ENCODE peak calls at places on chromosomes 5 and 9, in five cellular contexts. One of them, this sample, is unnamed.

GRCh38 chr5:139752506-139753350 is 42.9 kb upstream of the PSD2 start:
- DNase-seq in HCEC 1CT: no peak
- DNase-seq in heart right ventricle: no peak
- DNase-seq in RPMI7951: no peak
- DNase-seq in stimulated activated CD8-positive, alpha-beta memory T cell treated with anti-CD3 and anti-CD28 coated beads, Interleukin-7, amount 100 ng/mL, for 48 hours: no peak
- DNase-seq in this sample: no peak

GRCh38 chr9:35731415-35732184 is 395 bp downstream of the TLN1 start:
- DNase-seq in HCEC 1CT: no peak
- DNase-seq in heart right ventricle: no peak
- DNase-seq in RPMI7951: no peak
- DNase-seq in stimulated activated CD8-positive, alpha-beta memory T cell treated with anti-CD3 and anti-CD28 coated beads, Interleukin-7, amount 100 ng/mL, for 48 hours: no peak
- DNase-seq in this sample: no peak

GRCh38 chr5:72921103-72921502 is 34.7 kb upstream of the FCHO2 start:
- DNase-seq in HCEC 1CT: no peak
- DNase-seq in heart right ventricle: no peak
- DNase-seq in RPMI7951: no peak
- DNase-seq in stimulated activated CD8-positive, alpha-beta memory T cell treated with anti-CD3 and anti-CD28 coated beads, Interleukin-7, amount 100 ng/mL, for 48 hours: no peak
- DNase-seq in this sample: no peak

GRCh38 chr9:110802416-110803035 is 133.9 kb downstream of the MUSK start:
- DNase-seq in HCEC 1CT: peak
- DNase-seq in heart right ventricle: no peak
- DNase-seq in RPMI7951: peak
- DNase-seq in stimulated activated CD8-positive, alpha-beta memory T cell treated with anti-CD3 and anti-CD28 coated beads, Interleukin-7, amount 100 ng/mL, for 48 hours: no peak
- DNase-seq in this sample: no peak

GRCh38 chr5:22070151-22070550 is 783.0 kb downstream of the CDH12 start:
- DNase-seq in HCEC 1CT: no peak
- DNase-seq in heart right ventricle: no peak
- DNase-seq in RPMI7951: no peak
- DNase-seq in stimulated activated CD8-positive, alpha-beta memory T cell treated with anti-CD3 and anti-CD28 coated beads, Interleukin-7, amount 100 ng/mL, for 48 hours: no peak
- DNase-seq in this sample: no peak

GRCh38 chr5:138029944-138030343 is 2.9 kb downstream of the FAM13B start:
- DNase-seq in HCEC 1CT: no peak
- DNase-seq in heart right ventricle: no peak
- DNase-seq in RPMI7951: no peak
- DNase-seq in stimulated activated CD8-positive, alpha-beta memory T cell treated with anti-CD3 and anti-CD28 coated beads, Interleukin-7, amount 100 ng/mL, for 48 hours: no peak
- DNase-seq in this sample: no peak

GRCh38 chr5:1511651-1512540 is 11.9 kb downstream of the LPCAT1 start:
- DNase-seq in HCEC 1CT: peak
- DNase-seq in heart right ventricle: peak
- DNase-seq in RPMI7951: peak
- DNase-seq in stimulated activated CD8-positive, alpha-beta memory T cell treated with anti-CD3 and anti-CD28 coated beads, Interleukin-7, amount 100 ng/mL, for 48 hours: no peak
- DNase-seq in this sample: peak

GRCh38 chr9:92141144-92142129 is 26.2 kb upstream of the SPTLC1 start:
- DNase-seq in HCEC 1CT: no peak
- DNase-seq in heart right ventricle: peak
- DNase-seq in RPMI7951: peak
- DNase-seq in stimulated activated CD8-positive, alpha-beta memory T cell treated with anti-CD3 and anti-CD28 coated beads, Interleukin-7, amount 100 ng/mL, for 48 hours: no peak
- DNase-seq in this sample: peak

GRCh38 chr5:125409101-125409495 is 662.7 kb upstream of the ZNF608 start:
- DNase-seq in HCEC 1CT: peak
- DNase-seq in heart right ventricle: no peak
- DNase-seq in RPMI7951: no peak
- DNase-seq in stimulated activated CD8-positive, alpha-beta memory T cell treated with anti-CD3 and anti-CD28 coated beads, Interleukin-7, amount 100 ng/mL, for 48 hours: no peak
- DNase-seq in this sample: no peak

GRCh38 chr5:66004216-66004615 is 77.8 kb downstream of the ERBIN start:
- DNase-seq in HCEC 1CT: no peak
- DNase-seq in heart right ventricle: no peak
- DNase-seq in RPMI7951: no peak
- DNase-seq in stimulated activated CD8-positive, alpha-beta memory T cell treated with anti-CD3 and anti-CD28 coated beads, Interleukin-7, amount 100 ng/mL, for 48 hours: no peak
- DNase-seq in this sample: no peak

GRCh38 chr9:123735376-123735775 is 194.6 kb downstream of the DENND1A start:
- DNase-seq in HCEC 1CT: no peak
- DNase-seq in heart right ventricle: no peak
- DNase-seq in RPMI7951: no peak
- DNase-seq in stimulated activated CD8-positive, alpha-beta memory T cell treated with anti-CD3 and anti-CD28 coated beads, Interleukin-7, amount 100 ng/mL, for 48 hours: no peak
- DNase-seq in this sample: no peak

GRCh38 chr5:35016179-35017056 is 31.3 kb downstream of the AGXT2 start:
- DNase-seq in HCEC 1CT: no peak
- DNase-seq in heart right ventricle: no peak
- DNase-seq in RPMI7951: no peak
- DNase-seq in stimulated activated CD8-positive, alpha-beta memory T cell treated with anti-CD3 and anti-CD28 coated beads, Interleukin-7, amount 100 ng/mL, for 48 hours: no peak
- DNase-seq in this sample: no peak

GRCh38 chr9:111412280-111412679 is 71.9 kb downstream of the ECPAS start:
- DNase-seq in HCEC 1CT: no peak
- DNase-seq in heart right ventricle: no peak
- DNase-seq in RPMI7951: no peak
- DNase-seq in stimulated activated CD8-positive, alpha-beta memory T cell treated with anti-CD3 and anti-CD28 coated beads, Interleukin-7, amount 100 ng/mL, for 48 hours: no peak
- DNase-seq in this sample: no peak

GRCh38 chr9:85421641-85422040 is 320.1 kb downstream of the AGTPBP1 start:
- DNase-seq in HCEC 1CT: no peak
- DNase-seq in heart right ventricle: no peak
- DNase-seq in RPMI7951: no peak
- DNase-seq in stimulated activated CD8-positive, alpha-beta memory T cell treated with anti-CD3 and anti-CD28 coated beads, Interleukin-7, amount 100 ng/mL, for 48 hours: no peak
- DNase-seq in this sample: no peak

GRCh38 chr9:136092741-136093140 is 2.3 kb downstream of the NACC2 start:
- DNase-seq in HCEC 1CT: no peak
- DNase-seq in heart right ventricle: peak
- DNase-seq in RPMI7951: no peak
- DNase-seq in stimulated activated CD8-positive, alpha-beta memory T cell treated with anti-CD3 and anti-CD28 coated beads, Interleukin-7, amount 100 ng/mL, for 48 hours: no peak
- DNase-seq in this sample: no peak

GRCh38 chr9:118961857-118962256 is 407.4 kb downstream of the BRINP1 start:
- DNase-seq in HCEC 1CT: peak
- DNase-seq in heart right ventricle: no peak
- DNase-seq in RPMI7951: peak
- DNase-seq in stimulated activated CD8-positive, alpha-beta memory T cell treated with anti-CD3 and anti-CD28 coated beads, Interleukin-7, amount 100 ng/mL, for 48 hours: no peak
- DNase-seq in this sample: no peak

GRCh38 chr9:93577045-93577939 is 908 bp downstream of the PHF2 start:
- DNase-seq in HCEC 1CT: peak
- DNase-seq in heart right ventricle: peak
- DNase-seq in RPMI7951: no peak
- DNase-seq in stimulated activated CD8-positive, alpha-beta memory T cell treated with anti-CD3 and anti-CD28 coated beads, Interleukin-7, amount 100 ng/mL, for 48 hours: no peak
- DNase-seq in this sample: no peak

GRCh38 chr5:100520348-100520747 is 14.8 kb upstream of the FAM174A start:
- DNase-seq in HCEC 1CT: no peak
- DNase-seq in heart right ventricle: no peak
- DNase-seq in RPMI7951: no peak
- DNase-seq in stimulated activated CD8-positive, alpha-beta memory T cell treated with anti-CD3 and anti-CD28 coated beads, Interleukin-7, amount 100 ng/mL, for 48 hours: no peak
- DNase-seq in this sample: no peak

GRCh38 chr5:155189981-155190380 is 176.4 kb downstream of the KIF4B start:
- DNase-seq in HCEC 1CT: no peak
- DNase-seq in heart right ventricle: no peak
- DNase-seq in RPMI7951: no peak
- DNase-seq in stimulated activated CD8-positive, alpha-beta memory T cell treated with anti-CD3 and anti-CD28 coated beads, Interleukin-7, amount 100 ng/mL, for 48 hours: no peak
- DNase-seq in this sample: no peak

GRCh38 chr5:621341-621761 is 9.2 kb downstream of the CEP72 start:
- DNase-seq in HCEC 1CT: no peak
- DNase-seq in heart right ventricle: no peak
- DNase-seq in RPMI7951: no peak
- DNase-seq in stimulated activated CD8-positive, alpha-beta memory T cell treated with anti-CD3 and anti-CD28 coated beads, Interleukin-7, amount 100 ng/mL, for 48 hours: no peak
- DNase-seq in this sample: no peak

GRCh38 chr9:35712762-35713400 is 19.1 kb downstream of the TLN1 start:
- DNase-seq in HCEC 1CT: no peak
- DNase-seq in heart right ventricle: no peak
- DNase-seq in RPMI7951: no peak
- DNase-seq in stimulated activated CD8-positive, alpha-beta memory T cell treated with anti-CD3 and anti-CD28 coated beads, Interleukin-7, amount 100 ng/mL, for 48 hours: no peak
- DNase-seq in this sample: no peak

GRCh38 chr5:6623941-6624340 is 8.9 kb downstream of the NSUN2 start:
- DNase-seq in HCEC 1CT: no peak
- DNase-seq in heart right ventricle: no peak
- DNase-seq in RPMI7951: no peak
- DNase-seq in stimulated activated CD8-positive, alpha-beta memory T cell treated with anti-CD3 and anti-CD28 coated beads, Interleukin-7, amount 100 ng/mL, for 48 hours: no peak
- DNase-seq in this sample: no peak

GRCh38 chr5:16585028-16585667 is 31.6 kb downstream of the RETREG1 start:
- DNase-seq in HCEC 1CT: no peak
- DNase-seq in heart right ventricle: no peak
- DNase-seq in RPMI7951: no peak
- DNase-seq in stimulated activated CD8-positive, alpha-beta memory T cell treated with anti-CD3 and anti-CD28 coated beads, Interleukin-7, amount 100 ng/mL, for 48 hours: no peak
- DNase-seq in this sample: no peak

GRCh38 chr9:82621446-82621845 is 441.5 kb downstream of the RASEF start:
- DNase-seq in HCEC 1CT: no peak
- DNase-seq in heart right ventricle: no peak
- DNase-seq in RPMI7951: no peak
- DNase-seq in stimulated activated CD8-positive, alpha-beta memory T cell treated with anti-CD3 and anti-CD28 coated beads, Interleukin-7, amount 100 ng/mL, for 48 hours: no peak
- DNase-seq in this sample: no peak

GRCh38 chr9:84136119-84136868 is 155.7 kb downstream of the RMI1 start:
- DNase-seq in HCEC 1CT: peak
- DNase-seq in heart right ventricle: no peak
- DNase-seq in RPMI7951: peak
- DNase-seq in stimulated activated CD8-positive, alpha-beta memory T cell treated with anti-CD3 and anti-CD28 coated beads, Interleukin-7, amount 100 ng/mL, for 48 hours: no peak
- DNase-seq in this sample: no peak

GRCh38 chr5:154620406-154620805 is 134.8 kb upstream of the LARP1 start:
- DNase-seq in HCEC 1CT: no peak
- DNase-seq in heart right ventricle: no peak
- DNase-seq in RPMI7951: no peak
- DNase-seq in stimulated activated CD8-positive, alpha-beta memory T cell treated with anti-CD3 and anti-CD28 coated beads, Interleukin-7, amount 100 ng/mL, for 48 hours: no peak
- DNase-seq in this sample: no peak

GRCh38 chr9:114429488-114429887 is 41.7 kb upstream of the AKNA start:
- DNase-seq in HCEC 1CT: no peak
- DNase-seq in heart right ventricle: no peak
- DNase-seq in RPMI7951: no peak
- DNase-seq in stimulated activated CD8-positive, alpha-beta memory T cell treated with anti-CD3 and anti-CD28 coated beads, Interleukin-7, amount 100 ng/mL, for 48 hours: no peak
- DNase-seq in this sample: no peak

GRCh38 chr5:87170799-87171198 is 96.9 kb upstream of the RASA1 start:
- DNase-seq in HCEC 1CT: no peak
- DNase-seq in heart right ventricle: no peak
- DNase-seq in RPMI7951: no peak
- DNase-seq in stimulated activated CD8-positive, alpha-beta memory T cell treated with anti-CD3 and anti-CD28 coated beads, Interleukin-7, amount 100 ng/mL, for 48 hours: no peak
- DNase-seq in this sample: no peak

GRCh38 chr9:73125651-73126050 is 26.0 kb upstream of the ANXA1 start:
- DNase-seq in HCEC 1CT: peak
- DNase-seq in heart right ventricle: no peak
- DNase-seq in RPMI7951: no peak
- DNase-seq in stimulated activated CD8-positive, alpha-beta memory T cell treated with anti-CD3 and anti-CD28 coated beads, Interleukin-7, amount 100 ng/mL, for 48 hours: no peak
- DNase-seq in this sample: no peak

GRCh38 chr5:91499943-91500531 is 116.9 kb upstream of the ARRDC3 start:
- DNase-seq in HCEC 1CT: peak
- DNase-seq in heart right ventricle: no peak
- DNase-seq in RPMI7951: peak
- DNase-seq in stimulated activated CD8-positive, alpha-beta memory T cell treated with anti-CD3 and anti-CD28 coated beads, Interleukin-7, amount 100 ng/mL, for 48 hours: no peak
- DNase-seq in this sample: no peak

GRCh38 chr5:147699496-147700088 is 82.9 kb downstream of the JAKMIP2 start:
- DNase-seq in HCEC 1CT: no peak
- DNase-seq in heart right ventricle: no peak
- DNase-seq in RPMI7951: no peak
- DNase-seq in stimulated activated CD8-positive, alpha-beta memory T cell treated with anti-CD3 and anti-CD28 coated beads, Interleukin-7, amount 100 ng/mL, for 48 hours: no peak
- DNase-seq in this sample: no peak

This sample was measured in mesothelial cell of epicardium.